ENCODE peak calls at places on chromosomes 11 and 22, in seven cellular contexts. K, S, V, Q, O, J and W are unnamed samples.

GRCh38 chr11:77346906-77347603 is 45.6 kb upstream of the GDPD4 start:
- DNase-seq in K (no peak), S (no peak), V (no peak), Q (no peak), O (no peak), J (no peak), W (no peak)

GRCh38 chr11:27310710-27311109 is 52.3 kb downstream of the CCDC34 start:
- DNase-seq in K (no peak), S (no peak), V (no peak), Q (no peak), O (no peak), J (no peak), W (no peak)

GRCh38 chr22:19848298-19849224 is 6.1 kb downstream of the GNB1L start:
- DNase-seq in K (no peak), S (peak), V (peak), Q (peak), O (peak), J (peak), W (peak)

GRCh38 chr11:99565333-99565732 is 544.6 kb downstream of the CNTN5 start:
- DNase-seq in K (no peak), S (no peak), V (no peak), Q (no peak), O (no peak), J (no peak), W (no peak)

GRCh38 chr11:6856871-6857270 is 6.0 kb upstream of the OR10A2 start:
- DNase-seq in K (no peak), S (no peak), V (no peak), Q (no peak), O (no peak), J (no peak), W (no peak)

GRCh38 chr11:117986981-117987495 is 844 bp downstream of the IL10RA start:
- DNase-seq in K (no peak), S (no peak), V (no peak), Q (no peak), O (peak), J (no peak), W (no peak)

GRCh38 chr11:122180435-122180834 is 64.4 kb upstream of the BLID start:
- DNase-seq in K (no peak), S (no peak), V (no peak), Q (no peak), O (no peak), J (peak), W (no peak)

GRCh38 chr11:17479284-17480214 is 2.9 kb upstream of the ABCC8 start:
- DNase-seq in K (no peak), S (peak), V (no peak), Q (no peak), O (peak), J (peak), W (no peak)

GRCh38 chr22:47267531-47268282 is 505.3 kb downstream of the TBC1D22A start:
- DNase-seq in K (no peak), S (no peak), V (no peak), Q (no peak), O (no peak), J (no peak), W (no peak)

GRCh38 chr11:19978668-19979518 is 181.4 kb downstream of the DBX1 start:
- DNase-seq in K (peak), S (no peak), V (no peak), Q (peak), O (no peak), J (peak), W (peak)

GRCh38 chr11:119378851-119379465 is 2.5 kb downstream of the USP2 start:
- DNase-seq in K (no peak), S (no peak), V (no peak), Q (no peak), O (no peak), J (no peak), W (no peak)

GRCh38 chr11:64767344-64768299 is 7.8 kb upstream of the PYGM start:
- DNase-seq in K (no peak), S (peak), V (no peak), Q (peak), O (peak), J (peak), W (peak)

GRCh38 chr11:64001552-64002427 is 15.6 kb downstream of the OTUB1 start:
- DNase-seq in K (no peak), S (no peak), V (no peak), Q (peak), O (no peak), J (no peak), W (no peak)

GRCh38 chr11:109508185-109508584 is 86.2 kb downstream of the C11orf87 start:
- DNase-seq in K (no peak), S (no peak), V (no peak), Q (no peak), O (no peak), J (no peak), W (no peak)

GRCh38 chr11:117623831-117624271 is 173.2 kb downstream of the DSCAML1 start:
- DNase-seq in K (no peak), S (no peak), V (no peak), Q (no peak), O (no peak), J (no peak), W (no peak)

GRCh38 chr11:44831605-44832394 is 105.0 kb downstream of the TSPAN18 start:
- DNase-seq in K (no peak), S (no peak), V (no peak), Q (no peak), O (no peak), J (no peak), W (no peak)

GRCh38 chr22:32618461-32619140 is 144.0 kb downstream of the FBXO7 start:
- DNase-seq in K (peak), S (no peak), V (no peak), Q (peak), O (peak), J (no peak), W (no peak)

GRCh38 chr11:44496391-44496790 is 69.1 kb upstream of the CD82 start:
- DNase-seq in K (no peak), S (no peak), V (no peak), Q (no peak), O (no peak), J (no peak), W (no peak)

GRCh38 chr22:42595434-42595833 is 19.2 kb downstream of the POLDIP3 start:
- DNase-seq in K (no peak), S (no peak), V (no peak), Q (no peak), O (no peak), J (no peak), W (no peak)

GRCh38 chr22:23800297-23801237 is 13.8 kb downstream of the SMARCB1 start:
- DNase-seq in K (no peak), S (no peak), V (no peak), Q (no peak), O (no peak), J (no peak), W (no peak)
- H3K27ac ChIP-seq in K (no peak), S (no peak), V (no peak), Q (no peak), O (no peak), J (no peak), W (no peak)

GRCh38 chr11:97570636-97571035 is 1180.8 kb downstream of the JRKL start:
- DNase-seq in K (no peak), S (no peak), V (no peak), Q (no peak), O (no peak), J (no peak), W (no peak)

DNA sequence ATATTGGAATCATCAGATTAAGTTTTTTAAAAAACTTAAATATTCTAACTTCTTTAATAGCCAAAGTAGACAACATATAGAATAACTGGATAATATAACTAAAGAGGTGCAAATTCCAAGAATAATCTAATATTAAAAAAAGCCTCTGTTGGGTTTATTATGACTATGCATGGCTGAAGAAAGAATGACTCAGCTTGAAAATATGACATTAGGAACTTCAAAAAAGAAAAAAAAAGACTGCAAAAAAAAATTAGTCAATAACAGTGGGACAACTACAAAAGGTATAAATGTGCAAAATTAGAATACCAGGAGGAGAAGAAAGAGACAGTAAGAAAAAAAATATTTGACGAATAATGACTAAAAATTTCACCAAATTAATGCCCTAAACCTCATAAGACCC is 1178.0 kb downstream of the JRKL start:
- DNase-seq in K (no peak), S (no peak), V (no peak), Q (no peak), O (no peak), J (no peak), W (no peak)
- TF ChIP-seq POLR2A in K (no peak), S (no peak), V (no peak), Q (no peak), O (no peak), J (no peak), W (no peak)

GRCh38 chr11:131694526-131695424 is 324.4 kb downstream of the NTM start:
- DNase-seq in K (peak), S (peak), V (peak), Q (peak), O (peak), J (peak), W (peak)
- TF ChIP-seq POLR2AphosphoS5 in K (peak), S (no peak), V (no peak), Q (no peak), O (no peak), J (no peak), W (no peak)

GRCh38 chr22:44746061-44746789 is 6.2 kb upstream of the ARHGAP8 start:
- DNase-seq in K (no peak), S (no peak), V (no peak), Q (no peak), O (no peak), J (no peak), W (no peak)
- H3K27ac ChIP-seq in K (peak), S (peak), V (no peak), Q (no peak), O (peak), J (no peak), W (no peak)

GRCh38 chr11:992577-992976 is 43.9 kb downstream of the MUC6 start:
- DNase-seq in K (no peak), S (no peak), V (no peak), Q (no peak), O (no peak), J (no peak), W (no peak)

GRCh38 chr11:993141-993540 is 43.4 kb downstream of the MUC6 start:
- DNase-seq in K (no peak), S (no peak), V (no peak), Q (no peak), O (no peak), J (no peak), W (no peak)

GRCh38 chr11:991711-992307 is 44.7 kb downstream of the MUC6 start:
- DNase-seq in K (no peak), S (no peak), V (no peak), Q (no peak), O (no peak), J (no peak), W (no peak)

GRCh38 chr11:995058-995751 is 41.3 kb downstream of the MUC6 start:
- DNase-seq in K (no peak), S (no peak), V (no peak), Q (no peak), O (no peak), J (no peak), W (no peak)

DNA sequence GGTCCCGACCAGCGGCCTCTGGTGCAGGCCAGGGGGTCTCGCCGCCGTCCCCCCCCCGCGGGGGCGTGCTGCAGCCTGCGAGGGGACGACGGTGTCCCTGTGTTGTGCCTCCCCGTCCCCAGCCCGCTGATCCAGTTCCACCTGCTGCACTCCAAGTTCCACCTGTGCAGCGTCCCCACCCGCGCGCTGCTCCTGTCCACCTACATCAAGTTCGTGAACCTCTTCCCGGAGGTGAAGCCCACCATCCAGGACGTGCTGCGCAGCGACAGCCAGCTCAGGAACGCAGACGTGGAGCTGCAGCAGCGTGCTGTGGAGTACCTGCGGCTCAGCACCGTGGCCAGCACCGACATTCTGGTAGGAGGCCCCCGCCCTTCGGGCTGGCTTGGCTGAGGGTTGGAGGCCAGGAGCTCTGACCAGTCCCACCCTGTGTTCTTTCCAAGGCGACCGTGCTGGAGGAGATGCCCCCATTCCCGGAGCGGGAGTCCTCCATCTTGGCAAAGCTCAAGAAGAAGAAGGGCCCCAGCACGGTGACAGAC is 42.8 kb downstream of the MUC6 start:
- DNase-seq in K (no peak), S (no peak), V (no peak), Q (no peak), O (no peak), J (no peak), W (no peak)
- TF ChIP-seq POLR2A in K (no peak), S (no peak), V (no peak), Q (no peak), O (no peak), J (no peak), W (no peak)

GRCh38 chr22:36081023-36081431 is 52.4 kb upstream of the RBFOX2 start:
- DNase-seq in K (no peak), S (no peak), V (no peak), Q (peak), O (peak), J (no peak), W (no peak)
- TF ChIP-seq POLR2AphosphoS5 in K (no peak), S (peak), V (peak), Q (peak), O (peak), J (no peak), W (no peak)

DNA sequence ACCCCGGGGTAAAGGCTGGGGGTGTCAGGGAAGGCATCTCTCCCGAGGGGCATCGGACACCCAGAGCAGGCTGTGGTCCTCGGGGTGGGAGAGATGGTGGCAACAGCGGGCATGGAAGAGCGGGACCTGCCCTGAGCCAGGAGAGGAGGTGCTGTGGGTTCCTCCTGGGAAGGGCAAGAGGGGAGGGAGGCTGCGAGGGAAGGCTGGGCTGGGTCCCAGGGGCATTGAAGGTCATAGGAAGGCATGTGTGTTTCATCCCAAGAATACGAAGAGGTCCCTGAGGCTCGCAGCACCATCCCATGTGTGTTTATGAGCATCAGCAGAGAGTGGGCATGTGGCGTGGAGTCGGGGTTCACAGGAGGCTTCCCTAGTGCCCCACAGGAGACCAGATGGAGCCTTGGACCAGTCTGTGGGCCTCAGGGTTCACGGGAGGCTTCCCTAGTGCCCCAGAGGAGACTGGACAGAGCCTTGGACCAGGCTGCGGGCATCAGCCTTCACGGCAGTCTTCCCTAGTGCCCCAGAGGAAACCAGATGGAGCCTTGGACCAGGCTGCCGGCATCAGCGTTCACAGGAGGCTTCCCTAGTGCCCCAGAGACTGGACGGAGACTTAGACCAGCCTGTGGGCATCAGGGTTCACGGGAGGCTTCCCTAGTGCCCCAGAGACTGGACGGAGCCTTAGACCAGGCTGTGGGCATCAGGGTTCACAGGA is 420.6 kb downstream of the BRD1 start:
- DNase-seq in K (no peak), S (peak), V (peak), Q (peak), O (no peak), J (no peak), W (no peak)
- H3K27ac ChIP-seq in K (no peak), S (no peak), V (no peak), Q (no peak), O (no peak), J (no peak), W (no peak)

GRCh38 chr22:22228421-22228820 is 16.2 kb upstream of the VPREB1 start:
- DNase-seq in K (no peak), S (no peak), V (no peak), Q (no peak), O (no peak), J (no peak), W (no peak)
- TF ChIP-seq POLR2A in K (no peak), S (no peak), V (no peak), Q (no peak), O (no peak), J (no peak), W (no peak)

DNA sequence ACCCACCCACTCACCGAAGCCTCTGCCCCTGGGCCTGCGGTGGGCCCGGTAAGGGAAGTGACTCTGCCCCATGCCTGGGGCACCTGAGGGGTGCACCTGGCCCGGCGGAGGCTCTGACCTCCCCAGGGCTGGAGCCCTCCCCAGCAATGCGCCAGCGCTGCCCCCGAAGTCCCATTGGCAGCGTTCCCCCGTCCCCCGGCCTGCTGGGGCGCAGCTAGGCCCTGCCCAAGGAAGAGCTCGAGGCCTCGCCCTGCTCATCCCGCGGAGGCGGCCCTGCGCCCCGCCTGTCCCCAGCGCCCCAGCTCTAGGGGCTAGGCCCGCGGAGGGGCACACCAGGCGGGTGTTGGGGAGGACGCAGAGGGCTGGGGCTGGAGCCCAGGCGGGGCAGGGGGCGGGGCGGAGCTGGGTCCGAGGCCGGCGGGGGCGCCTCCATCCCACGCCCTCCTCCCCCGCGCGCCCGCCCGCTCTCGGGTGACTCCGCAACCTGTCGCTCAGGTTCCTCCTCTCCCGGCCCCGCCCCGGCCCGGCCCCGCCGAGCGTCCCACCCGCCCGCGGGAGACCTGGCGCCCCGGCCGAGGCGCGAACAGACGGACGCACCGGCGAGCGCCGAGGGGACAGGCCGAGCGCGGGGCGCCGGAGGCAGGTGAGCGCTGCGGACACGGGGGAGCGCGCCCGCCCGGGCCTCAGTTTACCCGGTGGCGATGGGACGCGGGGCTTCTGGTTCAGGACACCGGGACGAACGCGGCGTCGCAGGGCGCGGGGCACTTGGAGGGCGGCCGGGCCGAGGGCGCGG is at the start of gene EPS8L2:
- DNase-seq in K (peak), S (peak), V (no peak), Q (peak), O (peak), J (no peak), W (peak)
- TF ChIP-seq POLR2AphosphoS5 in K (no peak), S (no peak), V (no peak), Q (no peak), O (no peak), J (peak), W (no peak)

GRCh38 chr11:10524471-10524870 is 16.5 kb downstream of the RNF141 start:
- DNase-seq in K (no peak), S (no peak), V (no peak), Q (no peak), O (no peak), J (no peak), W (no peak)
- H3K27ac ChIP-seq in K (no peak), S (no peak), V (no peak), Q (no peak), O (no peak), J (no peak), W (no peak)